ENCODE peak calls at places on chromosome 10, in ten cellular contexts. X is CD14-positive monocyte, J is uterus, A is cardiac fibroblast, N is AG09319, Q is GM12865, O is fibroblast of mammary gland, H is HCT116, P is activated B cell treated with CpG ODN at 0.5 μM for 24 hours, W is A549. V is an unnamed sample.

GRCh38 chr10:95260397-95260881 is 30.4 kb downstream of the PDLIM1 start:
- DNase-seq in W (peak), X (no peak), A (peak), N (no peak), Q (no peak), J (no peak), H (no peak), P (no peak), O (peak), V (no peak)

GRCh38 chr10:98267069-98267893 is 713 bp downstream of the LOXL4 start:
- DNase-seq in A (no peak), O (no peak), N (no peak), H (no peak), W (no peak), J (no peak), Q (no peak), P (no peak), X (no peak), V (no peak)

GRCh38 chr10:126972622-126973414 is 67.6 kb downstream of the DOCK1 start:
- DNase-seq in A (peak), N (peak), J (no peak), W (peak), X (no peak), H (no peak), Q (no peak), P (no peak), O (peak), V (no peak)

GRCh38 chr10:72455889-72456588 is 101.3 kb upstream of the DNAJB12 start:
- DNase-seq in W (no peak), H (no peak), X (no peak), N (no peak), J (no peak), A (peak), O (peak), Q (no peak), P (no peak), V (no peak)

GRCh38 chr10:11134411-11134810 is 116.7 kb downstream of the CELF2 start:
- DNase-seq in P (no peak), Q (no peak), H (no peak), N (no peak), X (no peak), O (no peak), W (no peak), A (no peak), J (no peak), V (no peak)

GRCh38 chr10:31864834-31865518 is 63.7 kb downstream of the ARHGAP12 start:
- DNase-seq in W (peak), H (no peak), P (no peak), N (no peak), O (peak), X (no peak), Q (no peak), A (peak), J (no peak), V (no peak)

GRCh38 chr10:35140126-35140525 is 13.5 kb downstream of the CREM start:
- DNase-seq in P (no peak), H (no peak), X (no peak), J (no peak), O (no peak), W (no peak), Q (no peak), A (no peak), N (no peak), V (no peak)

GRCh38 chr10:68553138-68553537 is 7.0 kb upstream of the TET1 start:
- DNase-seq in X (no peak), J (no peak), A (no peak), P (no peak), Q (no peak), W (no peak), N (no peak), O (no peak), H (no peak), V (no peak)

GRCh38 chr10:80104066-80104926 is 25.8 kb downstream of the TMEM254 start:
- DNase-seq in P (no peak), Q (peak), O (peak), H (no peak), A (peak), X (no peak), N (peak), W (no peak), J (peak), V (no peak)

GRCh38 chr10:124946945-124947344 is 5.0 kb downstream of the ZRANB1 start:
- DNase-seq in O (no peak), P (no peak), X (no peak), W (no peak), N (no peak), A (no peak), H (no peak), Q (peak), J (no peak), V (no peak)

GRCh38 chr10:34653530-34653929 is 161.6 kb downstream of the PARD3 start:
- DNase-seq in X (no peak), A (no peak), W (no peak), O (no peak), N (no peak), H (no peak), J (no peak), Q (no peak), P (no peak), V (no peak)

GRCh38 chr10:33617381-33617780 is 282.9 kb upstream of the NRP1 start:
- DNase-seq in W (no peak), O (no peak), H (no peak), J (no peak), Q (no peak), P (no peak), X (no peak), N (no peak), A (peak), V (no peak)

GRCh38 chr10:101839421-101840063 is 4.1 kb downstream of the KCNIP2 start:
- DNase-seq in W (no peak), N (no peak), P (peak), X (no peak), A (peak), O (peak), J (peak), Q (peak), H (peak), V (no peak)

GRCh38 chr10:34666008-34666700 is 148.9 kb downstream of the PARD3 start:
- DNase-seq in N (peak), P (no peak), H (peak), J (peak), O (peak), Q (peak), X (no peak), W (peak), A (peak), V (no peak)

GRCh38 chr10:131452926-131453771 is 141.6 kb upstream of the TCERG1L start:
- DNase-seq in J (no peak), P (no peak), A (no peak), H (no peak), Q (no peak), W (no peak), X (no peak), N (no peak), O (no peak), V (no peak)

GRCh38 chr10:130997267-130998045 is 314.1 kb downstream of the TCERG1L start:
- DNase-seq in A (no peak), W (no peak), O (no peak), J (no peak), P (no peak), Q (no peak), X (no peak), N (no peak), H (no peak), V (no peak)

GRCh38 chr10:119538632-119539358 is 3.7 kb downstream of the RGS10 start:
- DNase-seq in A (no peak), H (no peak), O (peak), X (no peak), W (no peak), P (no peak), Q (no peak), J (no peak), N (no peak), V (no peak)

GRCh38 chr10:71244638-71245419 is 32.5 kb downstream of the UNC5B start:
- DNase-seq in P (no peak), H (no peak), X (no peak), N (peak), O (peak), J (peak), Q (peak), A (peak), W (no peak), V (no peak)

GRCh38 chr10:5527332-5528200 is 2.8 kb downstream of the CALML3 start:
- DNase-seq in X (peak), P (peak), O (no peak), H (no peak), Q (no peak), J (no peak), N (no peak), W (no peak), A (no peak), V (no peak)

GRCh38 chr10:61452229-61452651 is 941 bp downstream of the TMEM26 start:
- DNase-seq in W (no peak), O (peak), H (no peak), Q (no peak), A (no peak), P (no peak), N (no peak), X (no peak), J (peak), V (no peak)

GRCh38 chr10:94052901-94053638 is 59.3 kb downstream of the PLCE1 start:
- DNase-seq in A (no peak), O (no peak), X (no peak), N (no peak), H (no peak), J (no peak), P (no peak), Q (no peak), W (no peak), V (no peak)

GRCh38 chr10:77152256-77152655 is 485.4 kb downstream of the KCNMA1 start:
- DNase-seq in J (no peak), P (no peak), H (no peak), N (no peak), X (no peak), O (no peak), Q (no peak), W (no peak), A (no peak), V (no peak)

DNA sequence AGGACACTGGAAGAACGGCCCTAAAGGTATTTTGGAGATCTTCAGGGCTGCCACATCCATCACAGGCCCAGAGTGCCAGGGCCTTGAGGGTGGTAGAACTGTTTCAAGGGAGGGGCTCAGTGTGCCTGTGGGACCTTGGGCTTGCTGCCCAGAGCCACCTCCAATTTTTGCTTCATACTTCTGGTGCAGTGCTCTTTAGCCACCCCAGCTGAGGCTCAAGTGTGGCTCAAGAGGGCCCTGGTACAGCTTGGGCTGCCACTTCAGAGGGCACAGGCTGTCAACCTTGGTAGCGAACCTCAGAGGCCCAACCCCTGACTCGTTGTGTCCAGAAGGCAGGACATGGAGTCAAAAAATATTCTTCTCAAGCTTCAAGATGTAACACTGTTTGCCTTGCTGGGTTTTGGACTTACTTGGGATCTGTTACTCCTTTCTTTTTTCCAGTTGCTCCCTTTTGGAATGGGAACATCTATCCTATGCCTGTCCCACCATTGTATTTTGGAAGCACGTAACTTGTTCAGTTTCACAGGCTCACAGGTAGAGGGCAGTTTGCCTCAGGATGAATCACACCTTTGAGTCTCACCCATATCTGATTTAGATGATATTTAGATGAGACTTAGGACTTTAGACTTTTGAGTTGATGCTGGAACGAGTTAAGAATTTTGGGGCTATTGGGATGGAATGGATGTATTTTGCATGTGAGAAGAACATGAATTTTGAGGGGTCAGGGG is 224.8 kb downstream of the RPS24 start:
- DNase-seq in O (no peak), P (no peak), H (no peak), A (no peak), Q (no peak), W (no peak), N (no peak), J (no peak), X (no peak), V (no peak)
- TF ChIP-seq CTCF in O (no peak), P (no peak), H (peak), A (no peak), Q (peak), W (no peak), N (no peak), J (no peak), X (no peak), V (no peak)

GRCh38 chr10:85510682-85511081 is 855.9 kb downstream of the GRID1 start:
- DNase-seq in N (no peak), P (no peak), W (no peak), O (no peak), J (no peak), H (no peak), Q (no peak), A (no peak), X (no peak), V (no peak)
- TF ChIP-seq CTCF in N (no peak), P (no peak), W (no peak), O (no peak), J (no peak), H (no peak), Q (no peak), A (no peak), X (no peak), V (no peak)

GRCh38 chr10:103855424-103855823 is at the start of gene SH3PXD2A:
- DNase-seq in Q (no peak), P (no peak), A (peak), O (no peak), W (peak), X (no peak), H (no peak), J (peak), N (no peak), V (no peak)

GRCh38 chr10:103854265-103854686 is 1.1 kb downstream of the SH3PXD2A start:
- DNase-seq in P (no peak), N (no peak), A (no peak), H (no peak), X (no peak), W (no peak), J (no peak), Q (no peak), O (peak), V (no peak)

GRCh38 chr10:103853428-103854264 is 1.7 kb downstream of the SH3PXD2A start:
- DNase-seq in O (no peak), N (no peak), A (no peak), J (no peak), W (no peak), H (no peak), Q (no peak), X (no peak), P (no peak), V (no peak)

GRCh38 chr10:103855852-103856496 is 598 bp upstream of the SH3PXD2A start:
- DNase-seq in J (no peak), W (no peak), A (no peak), H (no peak), O (no peak), X (no peak), N (no peak), Q (no peak), P (no peak), V (no peak)

DNA sequence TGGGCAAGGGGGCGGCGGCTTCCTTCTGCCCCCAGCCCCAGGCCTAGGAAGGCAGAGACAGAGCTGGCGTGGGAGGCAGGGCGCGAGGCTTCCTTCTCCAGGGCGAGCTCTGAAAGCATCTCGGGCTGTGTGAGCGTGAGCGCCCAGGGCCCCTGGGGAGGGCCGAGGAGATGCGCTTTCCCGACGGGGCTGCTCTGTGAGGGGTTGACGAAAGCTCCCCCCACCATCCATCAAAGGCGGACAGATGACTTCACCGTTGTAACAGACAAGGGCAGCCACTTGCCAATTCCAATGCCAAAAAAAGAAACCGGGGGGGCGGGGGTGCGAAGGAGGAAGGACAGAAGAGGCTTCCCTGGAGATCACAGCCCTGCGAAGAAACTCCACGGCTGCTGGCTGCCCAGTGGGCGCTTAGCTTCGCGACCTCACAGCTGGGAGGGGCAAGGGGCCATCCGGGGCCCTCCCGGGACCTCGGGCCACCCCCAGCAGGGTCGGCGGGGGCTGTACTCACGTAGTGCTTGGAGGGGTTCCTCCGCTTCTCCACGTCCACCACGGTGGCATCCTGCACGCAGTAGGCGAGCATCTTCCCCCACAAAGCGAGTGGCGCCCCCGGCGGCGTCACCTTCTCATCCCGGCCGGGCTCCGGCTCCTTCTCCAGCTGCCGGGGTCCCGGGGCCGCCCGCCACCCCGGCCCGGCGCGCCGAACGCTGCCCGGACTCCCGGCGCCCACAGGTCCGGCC is 521 bp downstream of the SH3PXD2A start:
- DNase-seq in P (no peak), X (no peak), H (no peak), Q (no peak), J (peak), N (no peak), A (no peak), O (peak), W (peak), V (no peak)
- TF ChIP-seq CTCF in P (no peak), X (no peak), H (no peak), Q (no peak), J (no peak), N (peak), A (peak), O (peak), W (peak), V (no peak)

GRCh38 chr10:45592432-45592831 is 80.1 kb downstream of the ZFAND4 start:
- DNase-seq in A (no peak), N (no peak), W (no peak), O (no peak), X (no peak), P (no peak), H (no peak), J (no peak), Q (no peak), V (no peak)

GRCh38 chr10:45592926-45593325 is 79.6 kb downstream of the ZFAND4 start:
- DNase-seq in O (no peak), J (no peak), A (no peak), W (no peak), H (no peak), Q (no peak), N (no peak), P (no peak), X (no peak), V (no peak)

GRCh38 chr10:45589009-45589408 is 83.6 kb downstream of the ZFAND4 start:
- DNase-seq in H (no peak), O (no peak), X (no peak), A (no peak), P (no peak), Q (no peak), N (no peak), W (no peak), J (no peak), V (no peak)

GRCh38 chr10:45591262-45591661 is 81.3 kb downstream of the ZFAND4 start:
- DNase-seq in Q (no peak), O (no peak), J (no peak), X (no peak), P (no peak), A (no peak), H (no peak), W (no peak), N (no peak), V (no peak)

GRCh38 chr10:45589868-45590267 is 82.7 kb downstream of the ZFAND4 start:
- DNase-seq in A (no peak), J (no peak), W (no peak), O (no peak), P (no peak), Q (no peak), H (no peak), N (no peak), X (no peak), V (no peak)
- TF ChIP-seq CTCF in A (no peak), J (no peak), W (no peak), O (no peak), P (no peak), Q (no peak), H (no peak), N (no peak), X (no peak), V (no peak)

GRCh38 chr10:52170776-52171175 is 143.3 kb upstream of the DKK1 start:
- DNase-seq in O (no peak), J (no peak), N (no peak), Q (peak), H (no peak), P (no peak), A (no peak), W (no peak), X (no peak), V (no peak)

DNA sequence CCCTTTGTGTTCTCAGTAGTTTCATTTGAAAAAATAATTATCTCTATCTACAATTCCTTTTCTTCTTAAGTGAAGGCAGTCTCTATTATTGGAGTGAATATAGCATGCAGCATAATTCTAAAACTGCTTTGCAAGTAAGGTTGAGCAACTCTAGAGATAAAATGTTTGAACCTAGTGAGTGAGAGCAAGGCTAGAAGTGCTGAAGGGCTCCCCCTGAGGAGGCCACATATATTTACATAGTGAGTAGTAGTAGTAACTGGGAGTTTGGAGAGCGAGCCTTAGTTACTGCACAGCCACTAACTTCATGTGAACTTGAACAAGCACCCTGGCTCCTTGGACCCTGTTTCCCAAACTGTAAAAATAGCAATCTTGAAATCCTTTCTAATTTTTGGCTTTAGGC is 141.5 kb upstream of the DKK1 start:
- DNase-seq in J (no peak), Q (no peak), O (no peak), A (peak), W (no peak), H (no peak), P (no peak), N (no peak), X (no peak), V (no peak)
- TF ChIP-seq CTCF in J (no peak), Q (no peak), O (no peak), A (peak), W (no peak), H (no peak), P (no peak), N (no peak), X (no peak), V (no peak)

DNA sequence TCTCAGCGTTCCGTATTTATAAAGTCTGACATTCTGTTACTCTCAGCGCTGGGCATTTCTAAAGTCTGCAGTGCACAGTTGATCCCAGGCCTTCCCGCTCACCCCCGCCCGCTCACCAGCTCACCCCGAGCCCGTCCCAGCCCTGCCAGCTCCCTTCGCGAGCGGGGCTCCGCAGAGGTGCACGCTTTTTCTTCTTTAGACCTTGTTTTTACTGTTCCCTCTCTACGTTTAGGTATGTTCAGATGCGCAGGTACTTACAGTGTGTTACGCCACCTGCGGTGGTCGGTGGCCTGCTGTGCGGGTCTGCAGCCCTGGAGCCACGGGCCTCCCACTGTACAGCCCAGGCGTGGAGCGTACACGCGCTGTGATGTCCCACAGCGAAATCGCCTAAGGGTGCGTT is 28.8 kb downstream of the NKX6-2 start:
- DNase-seq in N (no peak), X (no peak), O (no peak), P (no peak), J (no peak), H (no peak), A (no peak), W (no peak), Q (no peak), V (no peak)
- TF ChIP-seq CTCF in N (no peak), X (no peak), O (no peak), P (no peak), J (no peak), H (no peak), A (no peak), W (no peak), Q (no peak), V (no peak)

GRCh38 chr10:27618906-27619305 is 114.8 kb downstream of the RAB18 start:
- DNase-seq in O (no peak), P (no peak), Q (no peak), H (no peak), X (no peak), A (no peak), J (peak), N (no peak), W (no peak), V (no peak)

GRCh38 chr10:27620425-27621397 is 116.6 kb downstream of the RAB18 start:
- DNase-seq in H (no peak), P (no peak), N (peak), X (no peak), W (no peak), O (peak), A (peak), Q (no peak), J (peak), V (no peak)

GRCh38 chr10:27619329-27619728 is 115.2 kb downstream of the RAB18 start:
- DNase-seq in O (no peak), J (no peak), P (no peak), W (no peak), A (no peak), X (no peak), N (no peak), H (no peak), Q (no peak), V (no peak)

GRCh38 chr10:27621441-27621840 is 117.3 kb downstream of the RAB18 start:
- DNase-seq in J (no peak), Q (no peak), H (no peak), X (no peak), A (no peak), W (no peak), O (peak), P (no peak), N (no peak), V (no peak)

GRCh38 chr10:27618036-27618615 is 114.0 kb downstream of the RAB18 start:
- DNase-seq in O (no peak), X (no peak), J (no peak), P (no peak), Q (no peak), W (no peak), A (no peak), N (no peak), H (no peak), V (no peak)
- TF ChIP-seq CTCF in O (no peak), X (no peak), J (no peak), P (no peak), Q (no peak), W (no peak), A (no peak), N (no peak), H (no peak), V (no peak)

V was measured in omental fat pad.